ENCODE peak calls at places on chromosomes 16 and 17, in ten cellular contexts. C is upper lobe of right lung, M is upper lobe of left lung, I is heart left ventricle, B is astrocyte of the spinal cord, L is fibroblast of lung, F is A549, O is neural progenitor cell, S is nephron progenitor cell, P is Caco-2. G is an unnamed sample.
A peak's percentile ranks its signal among the peaks of the same experiment; 100 is the strongest.

GRCh38 chr16:9033125-9033830 is 58.2 kb upstream of the HAPSTR1 start:
- DNase-seq in M (peak; percentile 26), L (peak; percentile 69), C (no peak), I (no peak), O (peak; percentile 86), S (peak; percentile 35), B (peak; percentile 64), F (peak; percentile 83), P (peak; percentile 49), G (peak; percentile 40)

GRCh38 chr17:77233635-77234334 is 93.0 kb downstream of the SEC14L1 start:
- DNase-seq in S (no peak), L (peak; percentile 89), C (no peak), M (no peak), P (no peak), F (peak; percentile 93), O (no peak), I (no peak), B (peak; percentile 71), G (no peak)

GRCh38 chr17:7407483-7408231 is at the start of gene NLGN2:
- DNase-seq in L (no peak), B (no peak), C (no peak), O (no peak), M (no peak), F (no peak), S (no peak), P (no peak), I (no peak), G (no peak)

GRCh38 chr16:69314534-69314933 is 3.4 kb downstream of the VPS4A start:
- DNase-seq in S (no peak), O (no peak), I (no peak), M (no peak), B (no peak), P (no peak), L (no peak), F (no peak), C (no peak), G (no peak)

GRCh38 chr17:80812362-80813088 is 179.1 kb upstream of the CHMP6 start:
- DNase-seq in O (no peak), L (no peak), P (peak; percentile 7), B (no peak), S (no peak), M (peak; percentile 10), I (peak; percentile 20), C (peak; percentile 31), F (no peak), G (no peak)

GRCh38 chr17:70891301-70891700 is 722.0 kb downstream of the KCNJ2 start:
- DNase-seq in P (no peak), O (no peak), F (no peak), M (no peak), L (no peak), S (no peak), B (no peak), I (no peak), C (no peak), G (no peak)

GRCh38 chr17:53896047-53896446 is 73.3 kb downstream of the KIF2B start:
- DNase-seq in F (no peak), B (no peak), O (no peak), S (no peak), L (no peak), C (no peak), M (no peak), I (no peak), P (no peak), G (no peak)

GRCh38 chr16:48959747-48960146 is 321.9 kb downstream of the CBLN1 start:
- DNase-seq in C (no peak), I (no peak), S (no peak), F (no peak), B (no peak), L (no peak), O (no peak), M (no peak), P (no peak), G (no peak)

GRCh38 chr16:50315346-50315997 is 49.1 kb downstream of the ADCY7 start:
- DNase-seq in C (no peak), M (no peak), I (peak; percentile 61), F (no peak), L (peak; percentile 28), S (no peak), B (peak; percentile 34), O (no peak), P (no peak), G (no peak)

GRCh38 chr16:84754353-84754856 is 54.6 kb downstream of the USP10 start:
- DNase-seq in M (peak; percentile 65), P (peak; percentile 81), F (peak; percentile 86), O (peak; percentile 85), L (peak; percentile 79), C (no peak), I (no peak), S (peak; percentile 69), B (peak; percentile 93), G (peak; percentile 73)

GRCh38 chr17:7887038-7887481 is 1.5 kb upstream of the CHD3 start:
- DNase-seq in B (no peak), P (no peak), C (no peak), O (peak; percentile 8), M (no peak), S (no peak), F (no peak), L (no peak), I (no peak), G (no peak)

GRCh38 chr17:72430611-72431432 is 310.0 kb downstream of the SOX9 start:
- DNase-seq in O (peak; percentile 12), M (no peak), S (no peak), F (no peak), B (no peak), L (no peak), P (peak; percentile 47), I (no peak), C (no peak), G (no peak)

GRCh38 chr17:2094891-2095535 is 40.1 kb downstream of the HIC1 start:
- DNase-seq in C (peak; percentile 84), B (peak; percentile 84), I (peak; percentile 82), S (no peak), L (peak; percentile 80), F (peak; percentile 31), O (peak; percentile 56), M (peak; percentile 89), P (no peak), G (no peak)

GRCh38 chr17:64016974-64017373 is 3.5 kb downstream of the ICAM2 start:
- DNase-seq in C (no peak), L (no peak), I (no peak), O (no peak), P (no peak), S (no peak), M (no peak), F (no peak), B (no peak), G (no peak)

GRCh38 chr17:64019486-64020067 is 856 bp downstream of the ICAM2 start:
- DNase-seq in S (no peak), M (no peak), L (no peak), I (no peak), F (no peak), P (no peak), B (no peak), O (no peak), C (no peak), G (no peak)

GRCh38 chr17:64015447-64015846 is 5.0 kb downstream of the ICAM2 start:
- DNase-seq in F (no peak), S (no peak), M (peak; percentile 5), C (no peak), I (no peak), O (no peak), B (no peak), P (no peak), L (no peak), G (no peak)

GRCh38 chr17:64016248-64016784 is 4.1 kb downstream of the ICAM2 start:
- DNase-seq in L (no peak), B (no peak), C (no peak), F (no peak), O (no peak), P (no peak), I (no peak), M (no peak), S (no peak), G (no peak)

GRCh38 chr17:64017381-64017980 is 3.0 kb downstream of the ICAM2 start:
- DNase-seq in B (no peak), L (no peak), S (no peak), M (no peak), O (no peak), F (no peak), P (no peak), I (no peak), C (no peak), G (no peak)
- TF ChIP-seq CTCF in B (peak; percentile 17), L (no peak), S (peak; percentile 38), M (peak; percentile 40), O (peak; percentile 36), F (no peak), P (no peak), I (no peak), C (peak; percentile 34), G (peak; percentile 54)

DNA sequence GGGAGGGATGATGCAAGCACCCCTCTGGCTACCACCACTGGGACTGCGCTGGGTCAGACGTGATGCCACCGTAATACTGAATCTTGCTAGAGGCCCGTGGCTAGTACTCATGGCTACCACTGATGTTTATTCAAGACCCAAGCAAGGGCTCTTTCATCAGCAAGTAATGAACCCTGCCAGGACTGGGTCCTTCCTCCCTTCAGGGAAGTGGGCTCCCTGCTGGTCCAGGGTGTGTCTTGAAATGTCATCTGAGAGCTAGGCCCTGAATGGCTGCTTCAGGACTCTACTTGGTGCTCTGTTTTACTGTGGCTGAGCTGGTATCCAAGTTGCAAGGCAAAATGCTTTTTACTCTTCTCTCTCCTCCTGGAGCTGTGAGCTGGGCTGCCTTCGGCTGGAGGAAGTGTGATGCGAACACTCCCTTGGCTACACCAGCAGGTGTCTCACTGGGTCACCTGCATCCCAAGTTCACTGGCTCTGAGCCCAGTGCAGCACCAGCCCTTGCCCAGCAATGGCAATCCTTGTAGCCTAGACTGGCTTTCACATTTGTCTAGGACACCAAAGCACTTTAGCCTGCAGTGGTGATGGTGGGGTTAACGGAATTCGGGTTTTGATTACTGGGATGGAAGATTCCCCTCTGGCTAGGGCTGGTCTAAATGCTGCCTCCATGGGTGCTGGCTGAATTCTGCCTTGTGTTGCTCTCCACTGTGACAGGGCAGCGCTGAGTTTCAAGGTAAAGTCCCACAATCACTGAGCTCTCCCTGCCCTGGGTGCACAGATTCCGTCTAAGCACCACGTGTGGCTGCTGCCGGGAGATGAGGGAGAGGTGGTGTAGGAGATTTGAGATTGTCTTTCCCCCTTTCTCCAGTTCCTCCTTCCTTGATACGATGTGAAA is 98.6 kb downstream of the USP22 start:
- DNase-seq in S (peak; percentile 11), O (peak; percentile 19), I (no peak), B (no peak), L (no peak), F (peak; percentile 54), C (no peak), M (peak; percentile 68), P (peak; percentile 63), G (no peak)
- TF ChIP-seq CTCF in S (peak; percentile 13), O (peak; percentile 15), I (no peak), B (peak; percentile 23), L (no peak), F (peak; percentile 41), C (peak; percentile 34), M (no peak), P (peak; percentile 89), G (peak; percentile 53)

GRCh38 chr17:37520174-37520573 is 30.5 kb downstream of the DUSP14 start:
- DNase-seq in O (no peak), L (no peak), C (no peak), B (no peak), F (no peak), S (no peak), I (no peak), P (no peak), M (no peak), G (no peak)
- TF ChIP-seq CTCF in O (no peak), L (no peak), C (no peak), B (no peak), F (no peak), S (no peak), I (no peak), P (no peak), M (no peak), G (no peak)

GRCh38 chr16:75251280-75252048 is at the start of gene BCAR1:
- DNase-seq in P (peak; percentile 94), I (peak; percentile 93), B (peak; percentile 89), O (peak; percentile 97), C (peak; percentile 96), F (peak; percentile 85), L (peak; percentile 90), S (peak; percentile 94), M (peak; percentile 89), G (peak; percentile 79)
- TF ChIP-seq CTCF in P (no peak), I (peak; percentile 21), B (no peak), O (peak; percentile 7), C (no peak), F (no peak), L (no peak), S (no peak), M (no peak), G (peak; percentile 19)